ENCODE peak calls at places on chromosomes 7 and 10, in seven cellular contexts. One of them, this sample, is unnamed.

GRCh38 chr7:6533893-6534804 is 17.1 kb downstream of the GRID2IP start:
- DNase-seq in endothelial cell: no peak
- DNase-seq in H9: no peak
- DNase-seq in type B pancreatic cell: no peak
- DNase-seq in HCT116: no peak
- DNase-seq in AG04450: no peak
- DNase-seq in Panc1: no peak
- DNase-seq in this sample: no peak

GRCh38 chr7:4799508-4800268 is 24.3 kb downstream of the AP5Z1 start:
- DNase-seq in type B pancreatic cell: no peak
- DNase-seq in AG04450: no peak
- DNase-seq in H9: peak
- DNase-seq in endothelial cell: no peak
- DNase-seq in Panc1: no peak
- DNase-seq in HCT116: no peak
- DNase-seq in this sample: no peak

GRCh38 chr7:91348686-91349085 is 84.5 kb downstream of the FZD1 start:
- DNase-seq in H9: no peak
- DNase-seq in HCT116: no peak
- DNase-seq in type B pancreatic cell: no peak
- DNase-seq in Panc1: no peak
- DNase-seq in endothelial cell: peak
- DNase-seq in AG04450: no peak
- DNase-seq in this sample: no peak

GRCh38 chr7:30285067-30285530 is 702 bp downstream of the ZNRF2 start:
- DNase-seq in H9: no peak
- DNase-seq in Panc1: no peak
- DNase-seq in AG04450: no peak
- DNase-seq in HCT116: no peak
- DNase-seq in endothelial cell: peak
- DNase-seq in type B pancreatic cell: no peak
- DNase-seq in this sample: no peak

GRCh38 chr7:43666938-43667337 is 62.4 kb downstream of the COA1 start:
- DNase-seq in type B pancreatic cell: no peak
- DNase-seq in HCT116: no peak
- DNase-seq in H9: no peak
- DNase-seq in AG04450: no peak
- DNase-seq in Panc1: no peak
- DNase-seq in endothelial cell: no peak
- DNase-seq in this sample: no peak

GRCh38 chr10:19194866-19195265 is 146.3 kb downstream of the MALRD1 start:
- DNase-seq in endothelial cell: no peak
- DNase-seq in AG04450: no peak
- DNase-seq in type B pancreatic cell: no peak
- DNase-seq in HCT116: no peak
- DNase-seq in Panc1: no peak
- DNase-seq in H9: no peak
- DNase-seq in this sample: no peak

GRCh38 chr7:113120647-113121046 is 2.3 kb upstream of the SMIM30 start:
- DNase-seq in endothelial cell: no peak
- DNase-seq in AG04450: no peak
- DNase-seq in HCT116: no peak
- DNase-seq in H9: no peak
- DNase-seq in type B pancreatic cell: no peak
- DNase-seq in Panc1: no peak
- DNase-seq in this sample: no peak

GRCh38 chr7:14891289-14891688 is 11.3 kb downstream of the DGKB start:
- DNase-seq in type B pancreatic cell: no peak
- DNase-seq in HCT116: no peak
- DNase-seq in AG04450: no peak
- DNase-seq in H9: no peak
- DNase-seq in endothelial cell: no peak
- DNase-seq in Panc1: no peak
- DNase-seq in this sample: no peak

GRCh38 chr10:101321073-101321472 is 32.9 kb upstream of the BTRC start:
- DNase-seq in endothelial cell: no peak
- DNase-seq in Panc1: no peak
- DNase-seq in AG04450: no peak
- DNase-seq in HCT116: no peak
- DNase-seq in H9: no peak
- DNase-seq in type B pancreatic cell: no peak
- DNase-seq in this sample: no peak

GRCh38 chr7:140229591-140230516 is 53.1 kb upstream of the KDM7A start:
- DNase-seq in endothelial cell: peak
- DNase-seq in HCT116: no peak
- DNase-seq in type B pancreatic cell: no peak
- DNase-seq in H9: peak
- DNase-seq in AG04450: no peak
- DNase-seq in Panc1: no peak
- DNase-seq in this sample: no peak

GRCh38 chr10:123821136-123821535 is 70.5 kb downstream of the CPXM2 start:
- DNase-seq in endothelial cell: no peak
- DNase-seq in type B pancreatic cell: no peak
- DNase-seq in Panc1: no peak
- DNase-seq in H9: no peak
- DNase-seq in AG04450: no peak
- DNase-seq in HCT116: no peak
- DNase-seq in this sample: no peak

GRCh38 chr7:29563590-29564454 is at the start of gene PRR15:
- DNase-seq in HCT116: peak
- DNase-seq in H9: peak
- DNase-seq in AG04450: no peak
- DNase-seq in Panc1: no peak
- DNase-seq in endothelial cell: peak
- DNase-seq in type B pancreatic cell: peak
- DNase-seq in this sample: peak

GRCh38 chr10:133403359-133403758 is 9.4 kb downstream of the MTG1 start:
- DNase-seq in H9: no peak
- DNase-seq in Panc1: no peak
- DNase-seq in type B pancreatic cell: peak
- DNase-seq in endothelial cell: no peak
- DNase-seq in HCT116: no peak
- DNase-seq in AG04450: no peak
- DNase-seq in this sample: no peak

GRCh38 chr7:42143605-42144252 is 93.3 kb downstream of the GLI3 start:
- DNase-seq in AG04450: no peak
- DNase-seq in Panc1: no peak
- DNase-seq in endothelial cell: no peak
- DNase-seq in H9: no peak
- DNase-seq in HCT116: no peak
- DNase-seq in type B pancreatic cell: no peak
- DNase-seq in this sample: no peak

GRCh38 chr7:2209146-2209960 is 23.4 kb downstream of the MAD1L1 start:
- DNase-seq in AG04450: peak
- DNase-seq in endothelial cell: peak
- DNase-seq in Panc1: peak
- DNase-seq in type B pancreatic cell: no peak
- DNase-seq in H9: peak
- DNase-seq in HCT116: no peak
- DNase-seq in this sample: no peak

GRCh38 chr7:42735081-42735480 is 176.8 kb downstream of the C7orf25 start:
- DNase-seq in AG04450: no peak
- DNase-seq in endothelial cell: no peak
- DNase-seq in Panc1: no peak
- DNase-seq in type B pancreatic cell: no peak
- DNase-seq in HCT116: no peak
- DNase-seq in H9: no peak
- DNase-seq in this sample: no peak

GRCh38 chr10:24360286-24361127 is 151.6 kb downstream of the KIAA1217 start:
- DNase-seq in H9: peak
- DNase-seq in Panc1: peak
- DNase-seq in AG04450: peak
- DNase-seq in HCT116: peak
- DNase-seq in type B pancreatic cell: no peak
- DNase-seq in endothelial cell: peak
- DNase-seq in this sample: no peak

GRCh38 chr7:129530881-129531391 is 28.6 kb downstream of the SMKR1 start:
- DNase-seq in AG04450: peak
- DNase-seq in endothelial cell: no peak
- DNase-seq in Panc1: peak
- DNase-seq in type B pancreatic cell: no peak
- DNase-seq in H9: no peak
- DNase-seq in HCT116: peak
- DNase-seq in this sample: peak

GRCh38 chr7:128254470-128254869 is 13.4 kb downstream of the LEP start:
- DNase-seq in type B pancreatic cell: no peak
- DNase-seq in endothelial cell: no peak
- DNase-seq in Panc1: no peak
- DNase-seq in HCT116: no peak
- DNase-seq in AG04450: no peak
- DNase-seq in H9: no peak
- DNase-seq in this sample: no peak

GRCh38 chr7:159031135-159031701 is 113.4 kb downstream of the VIPR2 start:
- DNase-seq in HCT116: no peak
- DNase-seq in AG04450: no peak
- DNase-seq in H9: peak
- DNase-seq in Panc1: no peak
- DNase-seq in type B pancreatic cell: peak
- DNase-seq in endothelial cell: peak
- DNase-seq in this sample: no peak

GRCh38 chr10:4240641-4241197 is 455.7 kb upstream of the KLF6 start:
- DNase-seq in AG04450: peak
- DNase-seq in endothelial cell: no peak
- DNase-seq in type B pancreatic cell: no peak
- DNase-seq in Panc1: peak
- DNase-seq in H9: no peak
- DNase-seq in HCT116: no peak
- DNase-seq in this sample: no peak

GRCh38 chr7:21945374-21946227 is at the start of gene CDCA7L:
- DNase-seq in AG04450: no peak
- DNase-seq in Panc1: peak
- DNase-seq in H9: peak
- DNase-seq in type B pancreatic cell: peak
- DNase-seq in HCT116: peak
- DNase-seq in endothelial cell: peak
- DNase-seq in this sample: no peak

GRCh38 chr10:127863231-127863825 is 29.4 kb downstream of the CLRN3 start:
- DNase-seq in type B pancreatic cell: no peak
- DNase-seq in HCT116: no peak
- DNase-seq in H9: peak
- DNase-seq in Panc1: no peak
- DNase-seq in AG04450: no peak
- DNase-seq in endothelial cell: no peak
- DNase-seq in this sample: no peak

GRCh38 chr10:129594811-129595210 is 127.8 kb downstream of the MGMT start:
- DNase-seq in AG04450: no peak
- DNase-seq in HCT116: no peak
- DNase-seq in H9: no peak
- DNase-seq in Panc1: no peak
- DNase-seq in endothelial cell: no peak
- DNase-seq in type B pancreatic cell: no peak
- DNase-seq in this sample: no peak

GRCh38 chr7:35734001-35734483 is 39.1 kb upstream of the HERPUD2 start:
- DNase-seq in AG04450: no peak
- DNase-seq in Panc1: no peak
- DNase-seq in endothelial cell: no peak
- DNase-seq in HCT116: no peak
- DNase-seq in type B pancreatic cell: no peak
- DNase-seq in H9: no peak
- DNase-seq in this sample: no peak

GRCh38 chr7:134875867-134876266 is 96.4 kb downstream of the CALD1 start:
- DNase-seq in HCT116: no peak
- DNase-seq in AG04450: no peak
- DNase-seq in H9: no peak
- DNase-seq in type B pancreatic cell: no peak
- DNase-seq in endothelial cell: no peak
- DNase-seq in Panc1: no peak
- DNase-seq in this sample: no peak

GRCh38 chr7:4726568-4726967 is 44.5 kb downstream of the FOXK1 start:
- DNase-seq in H9: no peak
- DNase-seq in Panc1: no peak
- DNase-seq in type B pancreatic cell: no peak
- DNase-seq in HCT116: no peak
- DNase-seq in endothelial cell: no peak
- DNase-seq in AG04450: no peak
- DNase-seq in this sample: no peak

DNA sequence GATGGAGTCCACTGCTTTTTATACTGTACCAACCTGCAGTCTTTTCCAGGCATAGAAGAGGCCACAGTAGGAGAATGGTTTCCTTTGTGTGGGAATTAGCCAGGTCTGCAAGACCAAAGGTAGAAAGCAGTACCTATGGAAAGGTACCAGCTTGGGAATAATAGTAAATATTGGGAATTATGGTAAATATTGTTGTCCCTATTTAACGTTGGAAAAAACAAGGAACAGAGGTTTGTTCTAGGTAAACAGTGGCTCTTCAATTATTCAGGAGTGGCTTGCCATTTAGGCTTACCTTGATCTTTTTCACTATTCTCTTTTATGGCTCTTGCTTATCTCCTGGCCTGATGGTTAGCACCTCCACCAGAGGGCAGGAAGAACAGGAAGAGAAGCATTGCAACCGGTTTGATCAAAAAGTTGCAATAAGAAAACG is 43.9 kb upstream of the GSAP start:
- DNase-seq in HCT116: peak
- DNase-seq in AG04450: no peak
- DNase-seq in Panc1: no peak
- DNase-seq in H9: no peak
- DNase-seq in type B pancreatic cell: no peak
- DNase-seq in endothelial cell: no peak
- DNase-seq in this sample: no peak
- TF ChIP-seq CTCF in HCT116: peak
- TF ChIP-seq CTCF in AG04450: no peak
- TF ChIP-seq CTCF in Panc1: peak
- TF ChIP-seq CTCF in H9: peak
- TF ChIP-seq CTCF in type B pancreatic cell: peak
- TF ChIP-seq CTCF in endothelial cell: no peak
- TF ChIP-seq CTCF in this sample: peak

GRCh38 chr7:90298145-90299038 is 22.7 kb downstream of the FAM237B start:
- DNase-seq in endothelial cell: no peak
- DNase-seq in HCT116: peak
- DNase-seq in AG04450: peak
- DNase-seq in Panc1: peak
- DNase-seq in type B pancreatic cell: no peak
- DNase-seq in H9: no peak
- DNase-seq in this sample: peak
- TF ChIP-seq CTCF in endothelial cell: no peak
- TF ChIP-seq CTCF in HCT116: peak
- TF ChIP-seq CTCF in AG04450: peak
- TF ChIP-seq CTCF in Panc1: peak
- TF ChIP-seq CTCF in type B pancreatic cell: peak
- TF ChIP-seq CTCF in H9: peak
- TF ChIP-seq CTCF in this sample: peak

GRCh38 chr10:125700355-125700911 is 17.5 kb upstream of the TEX36 start:
- DNase-seq in Panc1: no peak
- DNase-seq in AG04450: no peak
- DNase-seq in endothelial cell: no peak
- DNase-seq in HCT116: no peak
- DNase-seq in H9: no peak
- DNase-seq in type B pancreatic cell: no peak
- DNase-seq in this sample: no peak
- TF ChIP-seq CTCF in Panc1: peak
- TF ChIP-seq CTCF in AG04450: peak
- TF ChIP-seq CTCF in endothelial cell: no peak
- TF ChIP-seq CTCF in HCT116: peak
- TF ChIP-seq CTCF in H9: no peak
- TF ChIP-seq CTCF in type B pancreatic cell: peak
- TF ChIP-seq CTCF in this sample: peak

DNA sequence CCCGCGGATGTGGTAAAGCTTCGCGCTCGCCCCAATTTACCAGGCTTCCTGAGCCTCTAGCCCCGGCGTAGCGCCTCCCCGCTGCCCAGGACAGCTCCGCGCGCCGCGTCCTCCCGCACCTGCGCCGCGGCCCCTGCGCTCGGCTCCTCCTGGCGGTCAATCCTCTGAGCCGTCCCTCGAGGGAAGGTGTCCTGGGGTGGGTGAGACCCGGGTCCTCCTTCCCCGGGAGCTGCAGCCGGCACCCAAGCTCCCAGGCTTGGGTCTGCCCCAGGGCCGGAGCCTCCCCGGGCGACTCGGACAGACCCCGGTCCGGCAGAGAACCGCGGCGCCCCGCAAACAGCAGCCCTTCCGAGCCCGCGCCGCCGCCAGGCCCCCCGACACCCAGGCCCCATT is 512 bp downstream of the OSBPL3 start:
- DNase-seq in AG04450: no peak
- DNase-seq in endothelial cell: peak
- DNase-seq in H9: no peak
- DNase-seq in Panc1: no peak
- DNase-seq in HCT116: no peak
- DNase-seq in type B pancreatic cell: peak
- DNase-seq in this sample: no peak
- TF ChIP-seq CTCF in AG04450: peak
- TF ChIP-seq CTCF in endothelial cell: no peak
- TF ChIP-seq CTCF in H9: peak
- TF ChIP-seq CTCF in Panc1: peak
- TF ChIP-seq CTCF in HCT116: peak
- TF ChIP-seq CTCF in type B pancreatic cell: peak
- TF ChIP-seq CTCF in this sample: peak

This sample was measured in epithelial cell of proximal tubule.